ENCODE peak calls at places on chromosomes 2 and 18, in six cellular contexts. One of them, this sample, is unnamed.
A peak's percentile ranks its signal among the peaks of the same experiment; 100 is the strongest.

GRCh38 chr2:102206666-102207341 is 20.0 kb downstream of the IL1RL2 start:
- DNase-seq in A549: no peak
- DNase-seq in HepG2: no peak
- DNase-seq in GM12878: no peak
- DNase-seq in K562: no peak
- DNase-seq in endothelial cell of umbilical vein: no peak
- DNase-seq in this sample: no peak

GRCh38 chr2:145638675-145639074 is 1118.8 kb upstream of the ZEB2 start:
- DNase-seq in endothelial cell of umbilical vein: peak; percentile 60
- DNase-seq in A549: no peak
- DNase-seq in HepG2: no peak
- DNase-seq in K562: peak; percentile 16
- DNase-seq in GM12878: no peak
- DNase-seq in this sample: peak; percentile 29

GRCh38 chr2:72859831-72860262 is 27.4 kb upstream of the SPR start:
- DNase-seq in HepG2: peak; percentile 77
- DNase-seq in GM12878: no peak
- DNase-seq in A549: peak; percentile 80
- DNase-seq in K562: peak; percentile 45
- DNase-seq in endothelial cell of umbilical vein: peak; percentile 71
- DNase-seq in this sample: peak; percentile 63

GRCh38 chr2:60780741-60781140 is 24.7 kb downstream of the PAPOLG start:
- DNase-seq in endothelial cell of umbilical vein: no peak
- DNase-seq in K562: no peak
- DNase-seq in A549: no peak
- DNase-seq in GM12878: no peak
- DNase-seq in HepG2: no peak
- DNase-seq in this sample: no peak

GRCh38 chr2:950627-950992 is at the start of gene SNTG2:
- DNase-seq in A549: no peak
- DNase-seq in K562: peak; percentile 88
- DNase-seq in endothelial cell of umbilical vein: no peak
- DNase-seq in GM12878: no peak
- DNase-seq in HepG2: no peak
- DNase-seq in this sample: no peak

GRCh38 chr18:47203626-47204464 is 27.7 kb upstream of the IER3IP1 start:
- DNase-seq in K562: no peak
- DNase-seq in GM12878: no peak
- DNase-seq in A549: no peak
- DNase-seq in endothelial cell of umbilical vein: no peak
- DNase-seq in HepG2: no peak
- DNase-seq in this sample: no peak

GRCh38 chr2:75098856-75099255 is 100.5 kb downstream of the TACR1 start:
- DNase-seq in endothelial cell of umbilical vein: peak; percentile 28
- DNase-seq in A549: peak; percentile 63
- DNase-seq in GM12878: no peak
- DNase-seq in K562: no peak
- DNase-seq in HepG2: peak; percentile 39
- DNase-seq in this sample: peak; percentile 60

GRCh38 chr2:186036862-186037449 is 298.4 kb downstream of the FSIP2 start:
- DNase-seq in GM12878: no peak
- DNase-seq in endothelial cell of umbilical vein: no peak
- DNase-seq in K562: no peak
- DNase-seq in A549: no peak
- DNase-seq in HepG2: no peak
- DNase-seq in this sample: no peak

GRCh38 chr2:9681427-9681817 is 50.6 kb upstream of the YWHAQ start:
- DNase-seq in GM12878: no peak
- DNase-seq in HepG2: no peak
- DNase-seq in A549: no peak
- DNase-seq in K562: no peak
- DNase-seq in endothelial cell of umbilical vein: peak; percentile 58
- DNase-seq in this sample: peak; percentile 68

GRCh38 chr2:9679218-9679617 is 48.4 kb upstream of the YWHAQ start:
- DNase-seq in A549: no peak
- DNase-seq in GM12878: no peak
- DNase-seq in endothelial cell of umbilical vein: no peak
- DNase-seq in HepG2: no peak
- DNase-seq in K562: no peak
- DNase-seq in this sample: no peak

GRCh38 chr2:9678554-9678953 is 47.8 kb upstream of the YWHAQ start:
- DNase-seq in K562: no peak
- DNase-seq in GM12878: no peak
- DNase-seq in HepG2: no peak
- DNase-seq in endothelial cell of umbilical vein: no peak
- DNase-seq in A549: no peak
- DNase-seq in this sample: no peak

GRCh38 chr2:9675369-9676351 is 44.9 kb upstream of the YWHAQ start:
- DNase-seq in A549: peak; percentile 83
- DNase-seq in HepG2: no peak
- DNase-seq in K562: no peak
- DNase-seq in endothelial cell of umbilical vein: peak; percentile 62
- DNase-seq in GM12878: no peak
- DNase-seq in this sample: peak; percentile 74

DNA sequence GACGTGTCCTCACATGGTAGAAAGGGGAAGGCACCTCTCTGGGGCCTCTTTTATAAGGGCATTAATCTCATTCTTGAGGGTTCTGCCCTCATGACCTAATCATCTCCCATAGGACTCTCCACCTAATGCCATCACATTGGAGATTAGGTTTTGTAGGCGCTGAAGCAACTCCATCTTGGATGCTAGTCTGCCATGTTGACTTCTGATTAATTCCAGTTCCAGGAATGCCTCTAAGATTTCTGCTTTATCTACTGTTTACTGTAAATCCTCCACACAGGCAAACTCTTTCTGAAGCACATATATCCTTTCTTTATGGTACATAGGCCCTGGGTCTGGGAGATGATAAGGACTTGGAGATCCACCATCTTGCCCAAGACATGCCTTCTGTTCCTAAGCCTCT is 49.3 kb upstream of the YWHAQ start:
- DNase-seq in K562: no peak
- DNase-seq in HepG2: no peak
- DNase-seq in A549: no peak
- DNase-seq in endothelial cell of umbilical vein: no peak
- DNase-seq in GM12878: no peak
- DNase-seq in this sample: no peak
- TF ChIP-seq MYC in K562: no peak
- TF ChIP-seq MYC in HepG2: no peak
- TF ChIP-seq MYC in A549: no peak
- TF ChIP-seq MYC in endothelial cell of umbilical vein: no peak
- TF ChIP-seq MYC in GM12878: no peak
- TF ChIP-seq MYC in this sample: no peak

GRCh38 chr2:221372156-221372870 is 199.8 kb downstream of the EPHA4 start:
- DNase-seq in endothelial cell of umbilical vein: peak; percentile 10
- DNase-seq in A549: no peak
- DNase-seq in K562: no peak
- DNase-seq in GM12878: no peak
- DNase-seq in HepG2: no peak
- DNase-seq in this sample: no peak
- TF ChIP-seq MYC in endothelial cell of umbilical vein: no peak
- TF ChIP-seq MYC in A549: no peak
- TF ChIP-seq MYC in K562: no peak
- TF ChIP-seq MYC in GM12878: no peak
- TF ChIP-seq MYC in HepG2: no peak
- TF ChIP-seq MYC in this sample: no peak

GRCh38 chr2:209553913-209554312 is 130.1 kb downstream of the MAP2 start:
- DNase-seq in endothelial cell of umbilical vein: no peak
- DNase-seq in K562: no peak
- DNase-seq in HepG2: no peak
- DNase-seq in A549: no peak
- DNase-seq in GM12878: no peak
- DNase-seq in this sample: no peak
- TF ChIP-seq MYC in endothelial cell of umbilical vein: no peak
- TF ChIP-seq MYC in K562: no peak
- TF ChIP-seq MYC in HepG2: no peak
- TF ChIP-seq MYC in A549: no peak
- TF ChIP-seq MYC in GM12878: no peak
- TF ChIP-seq MYC in this sample: no peak

DNA sequence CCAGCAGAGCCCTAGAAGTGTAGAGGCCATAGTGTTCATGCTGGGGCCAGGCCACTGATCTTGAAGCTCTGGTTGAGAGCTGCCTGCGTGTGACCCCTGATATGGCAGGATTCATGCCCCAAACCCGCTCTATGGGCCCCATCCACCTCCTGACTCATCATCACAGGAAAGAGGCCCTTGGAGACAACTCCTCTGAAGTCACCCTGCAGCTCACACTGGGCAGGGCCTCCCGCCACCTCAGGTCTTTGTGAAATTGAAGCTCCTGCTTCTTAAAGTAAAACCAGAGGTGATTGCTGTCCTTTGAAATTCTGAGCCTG is 12.0 kb upstream of the TUBB6 start:
- DNase-seq in A549: no peak
- DNase-seq in GM12878: no peak
- DNase-seq in endothelial cell of umbilical vein: no peak
- DNase-seq in HepG2: no peak
- DNase-seq in K562: no peak
- DNase-seq in this sample: peak; percentile 62
- TF ChIP-seq MYC in A549: no peak
- TF ChIP-seq MYC in GM12878: no peak
- TF ChIP-seq MYC in endothelial cell of umbilical vein: no peak
- TF ChIP-seq MYC in HepG2: no peak
- TF ChIP-seq MYC in K562: no peak
- TF ChIP-seq MYC in this sample: no peak

GRCh38 chr18:28408528-28408927 is 231.6 kb upstream of the CDH2 start:
- DNase-seq in endothelial cell of umbilical vein: no peak
- DNase-seq in GM12878: no peak
- DNase-seq in A549: no peak
- DNase-seq in K562: no peak
- DNase-seq in HepG2: no peak
- DNase-seq in this sample: no peak
- TF ChIP-seq MYC in endothelial cell of umbilical vein: no peak
- TF ChIP-seq MYC in GM12878: no peak
- TF ChIP-seq MYC in A549: no peak
- TF ChIP-seq MYC in K562: no peak
- TF ChIP-seq MYC in HepG2: no peak
- TF ChIP-seq MYC in this sample: no peak

GRCh38 chr2:26840937-26841610 is 6.9 kb upstream of the DPYSL5 start:
- DNase-seq in GM12878: no peak
- DNase-seq in A549: peak; percentile 58
- DNase-seq in HepG2: peak; percentile 15
- DNase-seq in K562: no peak
- DNase-seq in endothelial cell of umbilical vein: no peak
- DNase-seq in this sample: peak; percentile 67
- TF ChIP-seq MYC in GM12878: no peak
- TF ChIP-seq MYC in A549: no peak
- TF ChIP-seq MYC in HepG2: no peak
- TF ChIP-seq MYC in K562: no peak
- TF ChIP-seq MYC in endothelial cell of umbilical vein: no peak
- TF ChIP-seq MYC in this sample: no peak

GRCh38 chr2:25383806-25384205 is 42.1 kb upstream of the DNMT3A start:
- DNase-seq in A549: no peak
- DNase-seq in HepG2: no peak
- DNase-seq in GM12878: no peak
- DNase-seq in K562: no peak
- DNase-seq in endothelial cell of umbilical vein: no peak
- DNase-seq in this sample: no peak

GRCh38 chr2:25388491-25388890 is 46.8 kb upstream of the DNMT3A start:
- DNase-seq in HepG2: no peak
- DNase-seq in A549: no peak
- DNase-seq in GM12878: no peak
- DNase-seq in endothelial cell of umbilical vein: no peak
- DNase-seq in K562: no peak
- DNase-seq in this sample: no peak

GRCh38 chr2:25387479-25388449 is 46.0 kb upstream of the DNMT3A start:
- DNase-seq in GM12878: no peak
- DNase-seq in A549: no peak
- DNase-seq in K562: no peak
- DNase-seq in HepG2: no peak
- DNase-seq in endothelial cell of umbilical vein: no peak
- DNase-seq in this sample: no peak

GRCh38 chr2:25389161-25389560 is 47.4 kb upstream of the DNMT3A start:
- DNase-seq in GM12878: no peak
- DNase-seq in HepG2: no peak
- DNase-seq in K562: no peak
- DNase-seq in A549: no peak
- DNase-seq in endothelial cell of umbilical vein: no peak
- DNase-seq in this sample: no peak

GRCh38 chr2:25386662-25387478 is 45.1 kb upstream of the DNMT3A start:
- DNase-seq in K562: no peak
- DNase-seq in A549: no peak
- DNase-seq in endothelial cell of umbilical vein: no peak
- DNase-seq in GM12878: no peak
- DNase-seq in HepG2: no peak
- DNase-seq in this sample: no peak
- TF ChIP-seq MYC in K562: no peak
- TF ChIP-seq MYC in A549: no peak
- TF ChIP-seq MYC in endothelial cell of umbilical vein: no peak
- TF ChIP-seq MYC in GM12878: no peak
- TF ChIP-seq MYC in HepG2: no peak
- TF ChIP-seq MYC in this sample: no peak